ENCODE peak calls at places on chromosome 7, in ten cellular contexts. One of them, this sample, is unnamed.
A peak's percentile ranks its signal among the peaks of the same experiment; 100 is the strongest.

GRCh38 chr7:143435266-143435665 is 8.0 kb upstream of the TAS2R60 start:
- DNase-seq in mucosa of descending colon: no peak
- DNase-seq in pancreas: no peak
- DNase-seq in stimulated activated CD4-positive, alpha-beta T cell treated with anti-CD3 and anti-CD28 coated beads, Interleukin-4, amount 100 ng/mL, for 24 hours: no peak
- DNase-seq in colonic mucosa: no peak
- DNase-seq in T-helper 1 cell: no peak
- DNase-seq in left ventricle myocardium inferior: no peak
- DNase-seq in HT1080: no peak
- DNase-seq in posterior vena cava: no peak
- DNase-seq in central memory CD4-positive, alpha-beta T cell: no peak
- DNase-seq in this sample: no peak

GRCh38 chr7:151058766-151059361 is 525 bp upstream of the SLC4A2 start:
- DNase-seq in mucosa of descending colon: no peak
- DNase-seq in pancreas: no peak
- DNase-seq in stimulated activated CD4-positive, alpha-beta T cell treated with anti-CD3 and anti-CD28 coated beads, Interleukin-4, amount 100 ng/mL, for 24 hours: peak; percentile 17
- DNase-seq in colonic mucosa: peak; percentile 44
- DNase-seq in T-helper 1 cell: no peak
- DNase-seq in left ventricle myocardium inferior: no peak
- DNase-seq in HT1080: no peak
- DNase-seq in posterior vena cava: no peak
- DNase-seq in central memory CD4-positive, alpha-beta T cell: peak; percentile 17
- DNase-seq in this sample: no peak

GRCh38 chr7:46153951-46154787 is 233.1 kb upstream of the IGFBP3 start:
- DNase-seq in mucosa of descending colon: no peak
- DNase-seq in pancreas: no peak
- DNase-seq in stimulated activated CD4-positive, alpha-beta T cell treated with anti-CD3 and anti-CD28 coated beads, Interleukin-4, amount 100 ng/mL, for 24 hours: no peak
- DNase-seq in colonic mucosa: no peak
- DNase-seq in T-helper 1 cell: peak; percentile 0
- DNase-seq in left ventricle myocardium inferior: no peak
- DNase-seq in HT1080: no peak
- DNase-seq in posterior vena cava: no peak
- DNase-seq in central memory CD4-positive, alpha-beta T cell: no peak
- DNase-seq in this sample: peak; percentile 79

GRCh38 chr7:149670288-149670687 is 103.1 kb downstream of the ZNF467 start:
- DNase-seq in mucosa of descending colon: no peak
- DNase-seq in pancreas: no peak
- DNase-seq in stimulated activated CD4-positive, alpha-beta T cell treated with anti-CD3 and anti-CD28 coated beads, Interleukin-4, amount 100 ng/mL, for 24 hours: no peak
- DNase-seq in colonic mucosa: no peak
- DNase-seq in T-helper 1 cell: no peak
- DNase-seq in left ventricle myocardium inferior: peak; percentile 18
- DNase-seq in HT1080: peak; percentile 37
- DNase-seq in posterior vena cava: no peak
- DNase-seq in central memory CD4-positive, alpha-beta T cell: no peak
- DNase-seq in this sample: no peak

GRCh38 chr7:2947381-2947780 is 96.3 kb downstream of the CARD11 start:
- DNase-seq in mucosa of descending colon: no peak
- DNase-seq in pancreas: no peak
- DNase-seq in stimulated activated CD4-positive, alpha-beta T cell treated with anti-CD3 and anti-CD28 coated beads, Interleukin-4, amount 100 ng/mL, for 24 hours: no peak
- DNase-seq in colonic mucosa: no peak
- DNase-seq in T-helper 1 cell: no peak
- DNase-seq in left ventricle myocardium inferior: no peak
- DNase-seq in HT1080: no peak
- DNase-seq in posterior vena cava: no peak
- DNase-seq in central memory CD4-positive, alpha-beta T cell: no peak
- DNase-seq in this sample: peak; percentile 18

GRCh38 chr7:128661446-128661845 is 10.6 kb upstream of the GARIN1A start:
- DNase-seq in mucosa of descending colon: no peak
- DNase-seq in pancreas: no peak
- DNase-seq in stimulated activated CD4-positive, alpha-beta T cell treated with anti-CD3 and anti-CD28 coated beads, Interleukin-4, amount 100 ng/mL, for 24 hours: no peak
- DNase-seq in colonic mucosa: no peak
- DNase-seq in T-helper 1 cell: no peak
- DNase-seq in left ventricle myocardium inferior: no peak
- DNase-seq in HT1080: no peak
- DNase-seq in posterior vena cava: no peak
- DNase-seq in central memory CD4-positive, alpha-beta T cell: no peak
- DNase-seq in this sample: no peak

GRCh38 chr7:143882611-143883078 is 19.3 kb downstream of the TCAF1 start:
- DNase-seq in mucosa of descending colon: peak; percentile 66
- DNase-seq in pancreas: peak; percentile 67
- DNase-seq in stimulated activated CD4-positive, alpha-beta T cell treated with anti-CD3 and anti-CD28 coated beads, Interleukin-4, amount 100 ng/mL, for 24 hours: no peak
- DNase-seq in colonic mucosa: peak; percentile 64
- DNase-seq in T-helper 1 cell: no peak
- DNase-seq in left ventricle myocardium inferior: peak; percentile 79
- DNase-seq in HT1080: no peak
- DNase-seq in posterior vena cava: peak; percentile 87
- DNase-seq in central memory CD4-positive, alpha-beta T cell: no peak
- DNase-seq in this sample: peak; percentile 78

GRCh38 chr7:96303105-96303685 is 18.7 kb downstream of the SLC25A13 start:
- DNase-seq in mucosa of descending colon: no peak
- DNase-seq in pancreas: no peak
- DNase-seq in stimulated activated CD4-positive, alpha-beta T cell treated with anti-CD3 and anti-CD28 coated beads, Interleukin-4, amount 100 ng/mL, for 24 hours: no peak
- DNase-seq in colonic mucosa: peak; percentile 71
- DNase-seq in T-helper 1 cell: no peak
- DNase-seq in left ventricle myocardium inferior: no peak
- DNase-seq in HT1080: no peak
- DNase-seq in posterior vena cava: no peak
- DNase-seq in central memory CD4-positive, alpha-beta T cell: no peak
- DNase-seq in this sample: peak; percentile 69

GRCh38 chr7:8261711-8262695 is at the start of gene ICA1:
- DNase-seq in mucosa of descending colon: peak; percentile 79
- DNase-seq in pancreas: peak; percentile 89
- DNase-seq in stimulated activated CD4-positive, alpha-beta T cell treated with anti-CD3 and anti-CD28 coated beads, Interleukin-4, amount 100 ng/mL, for 24 hours: no peak
- DNase-seq in colonic mucosa: peak; percentile 86
- DNase-seq in T-helper 1 cell: peak; percentile 16
- DNase-seq in left ventricle myocardium inferior: peak; percentile 70
- DNase-seq in HT1080: peak; percentile 51
- DNase-seq in posterior vena cava: peak; percentile 91
- DNase-seq in central memory CD4-positive, alpha-beta T cell: no peak
- DNase-seq in this sample: peak; percentile 51

GRCh38 chr7:90618880-90619279 is 22.8 kb downstream of the CDK14 start:
- DNase-seq in mucosa of descending colon: no peak
- DNase-seq in pancreas: no peak
- DNase-seq in stimulated activated CD4-positive, alpha-beta T cell treated with anti-CD3 and anti-CD28 coated beads, Interleukin-4, amount 100 ng/mL, for 24 hours: no peak
- DNase-seq in colonic mucosa: no peak
- DNase-seq in T-helper 1 cell: no peak
- DNase-seq in left ventricle myocardium inferior: no peak
- DNase-seq in HT1080: no peak
- DNase-seq in posterior vena cava: no peak
- DNase-seq in central memory CD4-positive, alpha-beta T cell: no peak
- DNase-seq in this sample: no peak

GRCh38 chr7:137957887-137958286 is 44.0 kb downstream of the CREB3L2 start:
- DNase-seq in mucosa of descending colon: no peak
- DNase-seq in pancreas: no peak
- DNase-seq in stimulated activated CD4-positive, alpha-beta T cell treated with anti-CD3 and anti-CD28 coated beads, Interleukin-4, amount 100 ng/mL, for 24 hours: no peak
- DNase-seq in colonic mucosa: no peak
- DNase-seq in T-helper 1 cell: no peak
- DNase-seq in left ventricle myocardium inferior: peak; percentile 31
- DNase-seq in HT1080: no peak
- DNase-seq in posterior vena cava: peak; percentile 84
- DNase-seq in central memory CD4-positive, alpha-beta T cell: no peak
- DNase-seq in this sample: no peak